ENCODE peak calls at places on chromosomes 1 and 21, in seven cellular contexts. A is hippocampal formation, C is astrocyte, E is CMK, H is neural crest cell, U is cardiac muscle cell, G is hepatic stellate cell. M is an unnamed sample.

GRCh38 chr1:93661829-93662474 is 19.7 kb downstream of the BCAR3 start:
- DNase-seq in A (no peak), C (peak), E (no peak), H (no peak), U (no peak), G (peak), M (no peak)

GRCh38 chr1:104197516-104197915 is 447.8 kb downstream of the AMY1C start:
- DNase-seq in A (no peak), C (no peak), E (no peak), H (no peak), U (no peak), G (no peak), M (no peak)

GRCh38 chr1:163924041-163924440 is 602.3 kb downstream of the NUF2 start:
- DNase-seq in A (no peak), C (no peak), E (no peak), H (no peak), U (no peak), G (no peak), M (no peak)

GRCh38 chr21:44755227-44755626 is 43.9 kb upstream of the TSPEAR start:
- DNase-seq in A (no peak), C (no peak), E (no peak), H (no peak), U (no peak), G (peak), M (no peak)

GRCh38 chr1:23958810-23959460 is 693 bp upstream of the PNRC2 start:
- DNase-seq in A (peak), C (peak), E (peak), H (peak), U (peak), G (peak), M (peak)

GRCh38 chr1:110615548-110616130 is 9.5 kb upstream of the KCNA2 start:
- DNase-seq in A (peak), C (peak), E (peak), H (peak), U (peak), G (peak), M (peak)

GRCh38 chr1:203517426-203517974 is 23.5 kb downstream of the OPTC start:
- DNase-seq in A (no peak), C (no peak), E (no peak), H (no peak), U (no peak), G (no peak), M (no peak)

GRCh38 chr1:151838491-151839412 is 868 bp downstream of the C2CD4D start:
- DNase-seq in A (no peak), C (no peak), E (no peak), H (no peak), U (peak), G (no peak), M (no peak)

GRCh38 chr1:91582431-91582921 is 81.8 kb downstream of the CDC7 start:
- DNase-seq in A (no peak), C (peak), E (no peak), H (no peak), U (no peak), G (peak), M (no peak)

GRCh38 chr1:117824612-117825011 is 104.8 kb downstream of the GDAP2 start:
- DNase-seq in A (no peak), C (peak), E (no peak), H (no peak), U (no peak), G (no peak), M (no peak)

GRCh38 chr1:92951141-92951582 is 10.1 kb downstream of the DIPK1A start:
- DNase-seq in A (no peak), C (peak), E (no peak), H (no peak), U (no peak), G (peak), M (no peak)

GRCh38 chr1:25486602-25487001 is 55.9 kb downstream of the MACO1 start:
- DNase-seq in A (no peak), C (peak), E (no peak), H (no peak), U (no peak), G (no peak), M (no peak)

GRCh38 chr1:22877980-22878379 is 94.7 kb downstream of the LACTBL1 start:
- DNase-seq in A (no peak), C (no peak), E (no peak), H (no peak), U (no peak), G (no peak), M (no peak)

GRCh38 chr1:60171793-60172192 is 98.2 kb upstream of the C1orf87 start:
- DNase-seq in A (no peak), C (peak), E (no peak), H (no peak), U (no peak), G (peak), M (no peak)

GRCh38 chr1:205168291-205168690 is 43.2 kb downstream of the DSTYK start:
- DNase-seq in A (no peak), C (no peak), E (no peak), H (no peak), U (no peak), G (no peak), M (no peak)

GRCh38 chr21:18764720-18765119 is 361.1 kb upstream of the TMPRSS15 start:
- DNase-seq in A (no peak), C (no peak), E (no peak), H (no peak), U (no peak), G (no peak), M (no peak)

GRCh38 chr1:73026114-73026513 is 743.8 kb upstream of the NEGR1 start:
- DNase-seq in A (no peak), C (no peak), E (no peak), H (no peak), U (no peak), G (no peak), M (no peak)

GRCh38 chr1:38026592-38027200 is 14.2 kb downstream of the UTP11 start:
- DNase-seq in A (peak), C (peak), E (no peak), H (peak), U (peak), G (peak), M (no peak)

GRCh38 chr1:115838805-115839705 is 1.9 kb downstream of the NHLH2 start:
- DNase-seq in A (peak), C (no peak), E (no peak), H (peak), U (peak), G (peak), M (no peak)

GRCh38 chr1:22114083-22115012 is 28.5 kb downstream of the WNT4 start:
- DNase-seq in A (no peak), C (peak), E (no peak), H (no peak), U (peak), G (no peak), M (no peak)

GRCh38 chr1:119347858-119348257 is 20.7 kb upstream of the HAO2 start:
- DNase-seq in A (no peak), C (peak), E (no peak), H (no peak), U (no peak), G (no peak), M (no peak)

GRCh38 chr21:43835061-43835460 is 30.0 kb upstream of the AGPAT3 start:
- DNase-seq in A (no peak), C (no peak), E (peak), H (no peak), U (no peak), G (no peak), M (no peak)

GRCh38 chr1:235131961-235132360 is 3.3 kb upstream of the TOMM20 start:
- DNase-seq in A (no peak), C (no peak), E (no peak), H (no peak), U (no peak), G (no peak), M (no peak)

GRCh38 chr1:59605184-59605583 is 209.6 kb upstream of the HOOK1 start:
- DNase-seq in A (no peak), C (no peak), E (no peak), H (no peak), U (no peak), G (no peak), M (no peak)

GRCh38 chr1:232473319-232473718 is 156.6 kb downstream of the SIPA1L2 start:
- DNase-seq in A (no peak), C (peak), E (no peak), H (no peak), U (peak), G (no peak), M (no peak)

M was measured in activated T-helper 9 cell treated with anti-CD3 and anti-CD28 coated beads, Interleukin-2, amount 50 U/mL, for 16 hours.